ENCODE peak calls at places on chromosome 5, in five cellular contexts. B is GM23248, Z is SK-N-MC, G is pancreas, L is hepatocyte. R is an unnamed sample.

GRCh38 chr5:62082370-62082778 is 223.6 kb upstream of the KIF2A start:
- DNase-seq in G (no peak), B (peak; percentile 79), L (no peak), Z (no peak), R (no peak)

GRCh38 chr5:35458824-35459207 is 158.8 kb upstream of the SPEF2 start:
- DNase-seq in G (peak; percentile 20), L (peak; percentile 26), Z (no peak), B (no peak), R (peak; percentile 47)

GRCh38 chr5:108793207-108793606 is 45.5 kb downstream of the FER start:
- DNase-seq in L (no peak), Z (no peak), B (no peak), G (no peak), R (no peak)

GRCh38 chr5:150206780-150207115 is 16.9 kb downstream of the SLC6A7 start:
- DNase-seq in Z (no peak), G (no peak), B (no peak), L (no peak), R (no peak)

GRCh38 chr5:56640763-56641406 is 174.5 kb upstream of the MAP3K1 start:
- DNase-seq in G (peak; percentile 56), Z (no peak), L (no peak), B (no peak), R (no peak)

GRCh38 chr5:172856336-172856735 is 22.3 kb downstream of the ERGIC1 start:
- DNase-seq in L (no peak), Z (no peak), G (no peak), B (no peak), R (no peak)

GRCh38 chr5:79030663-79031480 is 38.6 kb downstream of the DMGDH start:
- DNase-seq in Z (no peak), L (no peak), G (no peak), B (no peak), R (no peak)

GRCh38 chr5:10454591-10455272 is 13.1 kb downstream of the ROPN1L start:
- DNase-seq in L (no peak), G (no peak), Z (no peak), B (peak; percentile 91), R (no peak)

GRCh38 chr5:73947876-73948275 is 321.9 kb downstream of the ARHGEF28 start:
- DNase-seq in G (no peak), Z (no peak), L (no peak), B (no peak), R (no peak)

GRCh38 chr5:92633821-92634220 is 947.2 kb downstream of the NR2F1-AS1 start:
- DNase-seq in L (no peak), Z (no peak), G (no peak), B (no peak), R (no peak)

GRCh38 chr5:95069948-95070347 is 214.9 kb downstream of the MCTP1 start:
- DNase-seq in G (no peak), Z (no peak), B (no peak), L (no peak), R (no peak)

GRCh38 chr5:137575211-137575610 is 76.1 kb upstream of the SPOCK1 start:
- DNase-seq in G (no peak), Z (no peak), B (no peak), L (no peak), R (no peak)

GRCh38 chr5:8394965-8395364 is 526.0 kb downstream of the MTRR start:
- DNase-seq in B (no peak), Z (no peak), L (no peak), G (no peak), R (no peak)

DNA sequence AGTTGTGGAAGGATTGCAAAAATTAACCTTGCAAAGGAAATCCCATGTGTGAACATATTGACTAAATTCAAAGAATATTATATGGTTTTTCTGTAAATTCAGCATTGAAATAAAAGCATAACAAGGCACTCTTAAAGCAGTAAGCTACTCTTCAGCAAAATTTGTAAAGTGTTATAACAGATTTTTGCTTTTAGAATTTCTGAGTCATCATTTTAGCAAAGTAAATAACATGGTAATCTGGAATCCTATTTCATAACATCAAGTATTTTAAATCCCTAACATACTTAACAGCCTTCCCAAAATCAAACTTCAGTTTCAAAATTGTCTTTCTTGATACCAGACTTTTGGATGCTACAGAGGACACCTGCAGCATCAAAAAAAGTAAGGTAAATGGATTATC is 436.0 kb upstream of the CDH9 start:
- DNase-seq in B (peak; percentile 1), L (no peak), G (no peak), Z (no peak), R (no peak)
- H3K9me3 ChIP-seq in B (no peaks in the 10 kb centered on the region), L (no peaks in the 10 kb centered on the region), G (no peaks in the 10 kb centered on the region), Z (no peaks in the 10 kb centered on the region), R (peaks cover 9% of the 10 kb centered on the region)

GRCh38 chr5:158510479-158510878 is 589.2 kb downstream of the EBF1 start:
- DNase-seq in G (no peak), Z (no peak), L (no peak), B (no peak), R (no peak)

GRCh38 chr5:158511454-158511853 is 588.3 kb downstream of the EBF1 start:
- DNase-seq in B (no peak), L (no peak), Z (no peak), G (no peak), R (no peak)

GRCh38 chr5:158502686-158503085 is 597.0 kb downstream of the EBF1 start:
- DNase-seq in L (no peak), B (no peak), G (no peak), Z (no peak), R (no peak)

GRCh38 chr5:158506648-158507047 is 593.1 kb downstream of the EBF1 start:
- DNase-seq in Z (no peak), B (no peak), L (no peak), G (no peak), R (no peak)
- H3K9me3 ChIP-seq in Z (peaks cover 4% of the 10 kb centered on the region), B (no peaks in the 10 kb centered on the region), L (peaks cover 9% of the 10 kb centered on the region), G (no peaks in the 10 kb centered on the region), R (peaks cover 4% of the 10 kb centered on the region)

DNA sequence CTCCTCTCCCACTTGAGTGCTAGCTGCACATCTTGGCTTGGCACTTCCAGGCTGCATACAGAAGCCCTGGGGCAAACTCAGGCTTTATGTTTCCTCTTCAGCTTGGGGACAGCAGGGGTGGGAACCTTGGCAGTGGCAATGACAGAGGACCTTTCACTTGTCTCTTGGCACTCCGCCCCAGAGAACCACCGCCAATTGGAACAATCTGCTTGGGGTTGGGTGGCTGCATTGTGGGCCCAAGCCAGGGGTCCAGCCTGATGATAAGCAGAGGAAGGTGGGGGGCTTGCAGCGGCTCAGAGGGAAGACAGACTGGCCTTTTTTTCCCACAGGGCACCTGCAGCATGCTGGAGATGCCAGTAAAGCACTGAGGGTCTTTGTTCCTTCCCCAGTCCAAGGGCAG is 179.0 kb upstream of the NMUR2 start:
- DNase-seq in Z (no peak), G (no peak), B (no peak), L (no peak), R (no peak)
- H3K9me3 ChIP-seq in Z (no peaks in the 10 kb centered on the region), G (no peaks in the 10 kb centered on the region), B (no peaks in the 10 kb centered on the region), L (no peaks in the 10 kb centered on the region), R (no peaks in the 10 kb centered on the region)

GRCh38 chr5:19064094-19064493 is 923.9 kb downstream of the CDH18 start:
- DNase-seq in Z (no peak), L (no peak), G (no peak), B (no peak), R (no peak)

DNA sequence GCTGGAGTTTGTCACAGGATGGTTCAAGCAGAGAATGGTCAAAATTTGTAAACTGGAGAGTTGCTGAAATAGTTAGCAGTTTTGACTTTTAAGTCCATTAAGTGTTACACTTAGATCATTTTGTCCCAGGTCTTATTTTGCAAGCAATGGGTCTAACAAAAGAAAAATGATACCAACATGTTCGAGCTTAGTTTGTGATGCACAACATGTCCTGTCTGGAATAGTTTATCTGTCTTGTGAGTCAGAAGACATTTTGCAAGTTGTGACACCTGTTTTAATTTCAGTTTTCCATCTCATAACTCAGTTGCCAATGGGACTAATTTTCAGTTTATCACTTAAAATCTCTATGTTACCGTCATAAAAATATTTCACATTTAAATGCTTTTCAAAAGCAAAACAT is 929.8 kb downstream of the CDH18 start:
- DNase-seq in G (no peak), B (no peak), Z (no peak), L (no peak), R (no peak)
- H3K9me3 ChIP-seq in G (no peaks in the 10 kb centered on the region), B (peaks cover 4% of the 10 kb centered on the region), Z (no peaks in the 10 kb centered on the region), L (no peaks in the 10 kb centered on the region), R (no peaks in the 10 kb centered on the region)

DNA sequence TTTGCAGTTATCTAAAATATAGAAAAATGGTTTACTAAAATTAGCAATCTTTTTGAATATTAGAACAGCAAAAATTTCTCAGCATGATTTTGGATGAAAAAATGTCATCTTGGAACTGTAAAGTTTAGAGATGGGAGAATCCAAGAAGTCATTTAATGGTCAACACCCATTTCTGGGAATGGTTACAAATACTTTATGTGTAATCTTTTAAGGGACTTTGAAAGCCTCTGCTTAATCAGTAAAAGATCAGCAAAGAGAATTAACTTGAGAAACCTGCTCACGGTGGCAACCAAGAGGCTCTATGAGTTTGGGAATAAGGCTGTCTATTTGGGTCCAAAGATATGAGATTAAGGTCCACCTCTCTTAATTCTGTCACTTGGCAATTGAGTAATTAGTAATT is 13.0 kb downstream of the C1QTNF3 start:
- DNase-seq in L (no peak), Z (no peak), B (no peak), G (no peak), R (no peak)
- H3K9me3 ChIP-seq in L (no peaks in the 10 kb centered on the region), Z (no peaks in the 10 kb centered on the region), B (no peaks in the 10 kb centered on the region), G (no peaks in the 10 kb centered on the region), R (no peaks in the 10 kb centered on the region)

GRCh38 chr5:86974910-86975309 is 292.8 kb upstream of the RASA1 start:
- DNase-seq in G (no peak), Z (no peak), L (no peak), B (peak; percentile 2), R (no peak)
- H3K9me3 ChIP-seq in G (no peaks in the 10 kb centered on the region), Z (no peaks in the 10 kb centered on the region), L (no peaks in the 10 kb centered on the region), B (no peaks in the 10 kb centered on the region), R (peaks cover 1% of the 10 kb centered on the region)

R was measured in lung.